ENCODE peak calls at places on chromosomes 12 and 14, in five cellular contexts. O, F, P, G and R are unnamed samples.
A peak's percentile ranks its signal among the peaks of the same experiment; 100 is the strongest.

GRCh38 chr12:48999371-49000131 is at the start of gene DDN:
- DNase-seq in O (peak; percentile 52), F (peak; percentile 71), P (no peak), G (no peak), R (no peak)

GRCh38 chr12:65699251-65699650 is 125.0 kb upstream of the HMGA2 start:
- DNase-seq in O (peak; percentile 38), F (no peak), P (no peak), G (no peak), R (peak; percentile 23)

GRCh38 chr14:100048786-100049185 is 16.4 kb upstream of the EVL start:
- DNase-seq in O (peak; percentile 51), F (no peak), P (no peak), G (no peak), R (no peak)

GRCh38 chr14:30999038-30999773 is 26.2 kb upstream of the AP4S1 start:
- DNase-seq in O (no peak), F (no peak), P (no peak), G (no peak), R (no peak)

GRCh38 chr14:21231020-21231652 is 38.1 kb downstream of the HNRNPC start:
- DNase-seq in O (no peak), F (no peak), P (no peak), G (no peak), R (no peak)

GRCh38 chr12:50751921-50752721 is 11.8 kb upstream of the ATF1 start:
- DNase-seq in O (peak; percentile 41), F (no peak), P (no peak), G (no peak), R (peak; percentile 18)

GRCh38 chr12:65649126-65649525 is 175.2 kb upstream of the HMGA2 start:
- DNase-seq in O (peak; percentile 100), F (no peak), P (no peak), G (peak; percentile 19), R (peak; percentile 93)

GRCh38 chr14:53236708-53237107 is 83.6 kb upstream of the DDHD1 start:
- DNase-seq in O (no peak), F (no peak), P (no peak), G (no peak), R (no peak)

GRCh38 chr14:30443368-30444007 is 115.5 kb upstream of the G2E3 start:
- DNase-seq in O (peak; percentile 32), F (no peak), P (no peak), G (no peak), R (peak; percentile 20)

GRCh38 chr12:46389130-46389616 is 16.6 kb upstream of the SLC38A2 start:
- DNase-seq in O (peak; percentile 99), F (no peak), P (no peak), G (no peak), R (no peak)

GRCh38 chr12:2339022-2339431 is 286.2 kb downstream of the CACNA1C start:
- DNase-seq in O (peak; percentile 92), F (no peak), P (no peak), G (peak; percentile 37), R (no peak)

GRCh38 chr14:88518592-88519512 is 36.0 kb downstream of the PTPN21 start:
- DNase-seq in O (peak; percentile 80), F (no peak), P (no peak), G (no peak), R (peak; percentile 10)

GRCh38 chr14:94171208-94171607 is 2.9 kb upstream of the PPP4R4 start:
- DNase-seq in O (peak; percentile 19), F (no peak), P (no peak), G (no peak), R (peak; percentile 23)

GRCh38 chr12:21418403-21418802 is 19.1 kb upstream of the PYROXD1 start:
- DNase-seq in O (no peak), F (no peak), P (no peak), G (no peak), R (no peak)

GRCh38 chr12:30457621-30458289 is 237.9 kb downstream of the IPO8 start:
- DNase-seq in O (peak; percentile 74), F (no peak), P (no peak), G (no peak), R (peak; percentile 49)
- TF ChIP-seq CTCF in O (peak; percentile 40), F (peak; percentile 38), P (peak; percentile 47), G (no peak), R (peak; percentile 11)

DNA sequence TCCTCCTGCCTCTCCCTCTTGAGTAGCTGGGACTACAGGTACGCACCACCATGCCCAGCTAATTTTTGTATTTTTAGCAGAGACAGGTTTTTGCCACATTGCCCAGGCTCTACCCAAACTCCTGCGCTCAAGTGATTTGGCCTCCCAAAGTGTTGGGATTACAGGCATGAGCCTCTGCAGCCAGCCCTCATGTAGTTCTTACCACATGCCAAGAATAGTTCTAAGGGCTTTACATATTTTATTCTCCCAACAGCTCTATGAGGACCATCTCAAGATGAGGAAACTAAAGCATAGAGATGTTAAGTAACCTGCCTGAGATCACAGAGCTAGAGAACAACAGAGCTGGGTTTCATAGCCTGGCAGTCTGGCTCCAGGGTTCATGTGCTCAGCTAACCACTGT is 37.9 kb upstream of the ALDH2 start:
- DNase-seq in O (no peak), F (no peak), P (no peak), G (no peak), R (no peak)
- H3K27ac ChIP-seq in O (no peak overlapping the region), F (no peak overlapping the region), P (no peak overlapping the region), G (no peak overlapping the region), R (no peak overlapping the region)

GRCh38 chr12:71867131-71867530 is 27.6 kb downstream of the TBC1D15 start:
- DNase-seq in O (no peak), F (no peak), P (no peak), G (no peak), R (no peak)
- TF ChIP-seq CTCF in O (no peak), F (no peak), P (no peak), G (no peak), R (no peak)

DNA sequence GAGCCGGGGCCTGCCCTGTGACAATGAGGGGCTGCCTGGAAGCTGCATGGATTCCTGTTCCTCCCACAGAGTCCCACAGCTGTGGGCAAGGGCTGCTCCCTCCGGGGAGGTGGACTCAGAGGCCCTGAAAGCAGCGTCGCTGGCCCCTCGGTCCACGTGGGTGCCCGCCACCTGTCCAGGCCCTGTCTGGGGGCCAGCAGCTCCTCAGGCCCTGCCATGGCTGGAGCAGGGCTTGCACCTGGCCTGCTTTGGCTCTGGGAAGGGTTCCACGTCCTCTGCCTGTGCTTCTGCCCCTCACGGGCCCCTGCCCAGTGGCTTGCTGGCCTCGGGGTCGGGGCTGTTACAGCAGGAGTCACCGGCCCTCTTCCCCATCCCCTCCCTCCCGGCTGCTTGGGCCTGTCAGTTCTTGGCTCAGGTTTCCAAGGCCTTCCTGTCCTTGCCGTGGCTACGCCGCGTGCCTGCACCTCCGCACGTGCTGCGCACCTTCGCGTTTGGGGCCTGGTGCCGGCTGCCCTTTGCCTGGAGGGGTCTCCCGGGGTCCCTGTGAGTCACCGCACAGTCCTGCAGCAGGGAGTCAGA is 5.8 kb downstream of the FBRSL1 start:
- DNase-seq in O (no peak), F (no peak), P (no peak), G (no peak), R (no peak)
- H3K27ac ChIP-seq in O (no peak overlapping the region), F (no peak overlapping the region), P (no peak overlapping the region), G (no peak overlapping the region), R (no peak overlapping the region)

DNA sequence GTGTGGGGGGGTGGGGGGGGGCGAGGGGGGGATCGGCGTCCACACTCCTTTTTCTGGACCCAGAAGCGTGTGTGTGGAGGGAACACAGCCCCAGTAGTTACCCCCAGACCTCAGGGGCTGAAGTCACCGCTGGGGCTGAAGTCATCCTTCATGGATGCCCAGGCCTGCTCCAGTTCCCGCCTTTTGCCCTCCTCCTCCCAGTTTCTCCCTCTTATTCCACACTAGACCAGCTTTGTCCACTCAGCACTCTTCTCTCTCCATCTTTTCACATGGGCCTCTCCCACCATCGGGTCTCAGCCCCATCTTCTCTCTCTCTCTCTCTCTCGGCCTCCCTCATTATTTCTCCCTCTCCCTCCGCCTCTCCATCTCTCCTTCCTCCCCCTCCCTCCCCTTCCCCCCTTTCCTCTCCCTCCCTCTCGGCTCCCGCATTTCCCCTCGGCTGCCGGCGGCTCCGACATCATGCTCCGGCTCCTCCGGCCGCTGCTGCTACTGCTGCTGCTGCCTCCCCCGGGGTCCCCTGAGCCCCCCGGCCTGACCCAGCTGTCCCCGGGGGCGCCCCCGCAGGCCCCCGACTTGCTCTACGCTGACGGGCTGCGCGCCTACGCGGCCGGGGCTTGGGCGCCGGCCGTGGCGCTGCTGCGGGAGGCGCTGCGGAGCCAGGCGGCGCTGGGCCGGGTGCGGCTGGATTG is at the start of gene P3H3:
- DNase-seq in O (peak; percentile 56), F (no peak), P (peak; percentile 45), G (no peak), R (no peak)
- TF ChIP-seq CTCF in O (peak; percentile 3), F (no peak), P (no peak), G (no peak), R (peak; percentile 7)